ENCODE peak calls at places on chromosomes 7 and 10, in five cellular contexts. One of them, this sample, is unnamed.

GRCh38 chr7:94449151-94449725 is 54.5 kb downstream of the COL1A2 start:
- DNase-seq in stimulated activated CD8-positive, alpha-beta memory T cell treated with anti-CD3 and anti-CD28 coated beads, Interleukin-12 subunit alpha, Interleukin-12 subunit beta, amount 100 ng/mL, for 1 hour: no peak
- DNase-seq in hypothalamus: no peak
- DNase-seq in NB4: peak; percentile 54
- DNase-seq in iris pigment epithelial cell: no peak
- DNase-seq in this sample: no peak

GRCh38 chr7:108225531-108226181 is 95.5 kb upstream of the LAMB4 start:
- DNase-seq in NB4: no peak
- DNase-seq in stimulated activated CD8-positive, alpha-beta memory T cell treated with anti-CD3 and anti-CD28 coated beads, Interleukin-12 subunit alpha, Interleukin-12 subunit beta, amount 100 ng/mL, for 1 hour: no peak
- DNase-seq in hypothalamus: no peak
- DNase-seq in iris pigment epithelial cell: no peak
- DNase-seq in this sample: no peak

GRCh38 chr7:111560773-111561658 is 1.3 kb downstream of the IMMP2L start:
- DNase-seq in NB4: peak; percentile 14
- DNase-seq in stimulated activated CD8-positive, alpha-beta memory T cell treated with anti-CD3 and anti-CD28 coated beads, Interleukin-12 subunit alpha, Interleukin-12 subunit beta, amount 100 ng/mL, for 1 hour: no peak
- DNase-seq in iris pigment epithelial cell: peak; percentile 77
- DNase-seq in hypothalamus: no peak
- DNase-seq in this sample: no peak

GRCh38 chr7:77747718-77748117 is 50.5 kb downstream of the TMEM60 start:
- DNase-seq in NB4: no peak
- DNase-seq in stimulated activated CD8-positive, alpha-beta memory T cell treated with anti-CD3 and anti-CD28 coated beads, Interleukin-12 subunit alpha, Interleukin-12 subunit beta, amount 100 ng/mL, for 1 hour: no peak
- DNase-seq in hypothalamus: no peak
- DNase-seq in iris pigment epithelial cell: no peak
- DNase-seq in this sample: no peak

GRCh38 chr7:19290936-19291335 is 145.7 kb upstream of the FERD3L start:
- DNase-seq in stimulated activated CD8-positive, alpha-beta memory T cell treated with anti-CD3 and anti-CD28 coated beads, Interleukin-12 subunit alpha, Interleukin-12 subunit beta, amount 100 ng/mL, for 1 hour: no peak
- DNase-seq in iris pigment epithelial cell: peak; percentile 48
- DNase-seq in NB4: no peak
- DNase-seq in hypothalamus: no peak
- DNase-seq in this sample: no peak

GRCh38 chr10:130300608-130301025 is 164.4 kb downstream of the GLRX3 start:
- DNase-seq in hypothalamus: no peak
- DNase-seq in stimulated activated CD8-positive, alpha-beta memory T cell treated with anti-CD3 and anti-CD28 coated beads, Interleukin-12 subunit alpha, Interleukin-12 subunit beta, amount 100 ng/mL, for 1 hour: peak; percentile 29
- DNase-seq in NB4: peak; percentile 82
- DNase-seq in iris pigment epithelial cell: no peak
- DNase-seq in this sample: no peak

GRCh38 chr10:69948261-69948660 is 104.4 kb upstream of the MACROH2A2 start:
- DNase-seq in NB4: no peak
- DNase-seq in iris pigment epithelial cell: no peak
- DNase-seq in hypothalamus: no peak
- DNase-seq in stimulated activated CD8-positive, alpha-beta memory T cell treated with anti-CD3 and anti-CD28 coated beads, Interleukin-12 subunit alpha, Interleukin-12 subunit beta, amount 100 ng/mL, for 1 hour: no peak
- DNase-seq in this sample: no peak

GRCh38 chr10:110217609-110218008 is 10.2 kb downstream of the MXI1 start:
- DNase-seq in stimulated activated CD8-positive, alpha-beta memory T cell treated with anti-CD3 and anti-CD28 coated beads, Interleukin-12 subunit alpha, Interleukin-12 subunit beta, amount 100 ng/mL, for 1 hour: no peak
- DNase-seq in NB4: no peak
- DNase-seq in iris pigment epithelial cell: no peak
- DNase-seq in hypothalamus: no peak
- DNase-seq in this sample: no peak

GRCh38 chr10:14016011-14016536 is 314.6 kb downstream of the FRMD4A start:
- DNase-seq in stimulated activated CD8-positive, alpha-beta memory T cell treated with anti-CD3 and anti-CD28 coated beads, Interleukin-12 subunit alpha, Interleukin-12 subunit beta, amount 100 ng/mL, for 1 hour: no peak
- DNase-seq in NB4: no peak
- DNase-seq in hypothalamus: no peak
- DNase-seq in iris pigment epithelial cell: peak; percentile 50
- DNase-seq in this sample: peak; percentile 26

This sample was measured in hippocampal formation.